ENCODE peak calls at places on chromosomes 7 and 10, in six cellular contexts. E, S, N, V, L and K are unnamed samples.

GRCh38 chr10:1536341-1536740 is 201.0 kb downstream of the ADARB2 start:
- DNase-seq in E (no peak), L (no peak), N (no peak), V (no peak), S (no peak), K (no peak)

GRCh38 chr10:21517134-21517982 is 8.1 kb downstream of the SKIDA1 start:
- DNase-seq in E (peak), N (no peak), S (no peak), L (peak), V (no peak), K (no peak)

GRCh38 chr10:25753776-25754175 is 180.3 kb upstream of the MYO3A start:
- DNase-seq in N (no peak), V (no peak), L (no peak), E (no peak), S (no peak), K (no peak)

GRCh38 chr7:98283127-98283886 is 1.8 kb downstream of the BRI3 start:
- DNase-seq in N (no peak), S (no peak), L (no peak), E (peak), V (no peak), K (no peak)

GRCh38 chr10:91312031-91312733 is 91.7 kb downstream of the PCGF5 start:
- DNase-seq in V (no peak), E (no peak), S (no peak), N (no peak), L (peak), K (no peak)

GRCh38 chr7:12504144-12504543 is 66.4 kb upstream of the SCIN start:
- DNase-seq in V (no peak), E (no peak), N (no peak), S (no peak), L (no peak), K (no peak)

GRCh38 chr10:14554843-14555205 is 219.9 kb downstream of the FAM107B start:
- DNase-seq in N (no peak), L (no peak), E (no peak), V (no peak), S (no peak), K (no peak)

GRCh38 chr7:130909881-130910672 is 176.1 kb upstream of the KLF14 start:
- DNase-seq in E (no peak), S (no peak), L (no peak), V (no peak), N (no peak), K (peak)

GRCh38 chr10:86329093-86329710 is 37.4 kb downstream of the GRID1 start:
- DNase-seq in L (no peak), S (no peak), V (no peak), E (peak), N (no peak), K (no peak)

GRCh38 chr10:31698169-31698890 is 230.3 kb downstream of the ARHGAP12 start:
- DNase-seq in N (no peak), E (no peak), L (no peak), V (no peak), S (no peak), K (no peak)

GRCh38 chr10:88163572-88163971 is 300.1 kb downstream of the PTEN start:
- DNase-seq in S (no peak), N (no peak), E (no peak), L (no peak), V (no peak), K (no peak)

GRCh38 chr7:73342645-73343044 is 14.7 kb downstream of the FKBP6 start:
- DNase-seq in N (no peak), S (peak), E (peak), L (no peak), V (peak), K (peak)

GRCh38 chr10:19168584-19168983 is 120.0 kb downstream of the MALRD1 start:
- DNase-seq in L (no peak), E (peak), V (peak), S (no peak), N (no peak), K (no peak)

GRCh38 chr7:142355328-142355727 is 97.5 kb upstream of the PRSS58 start:
- DNase-seq in L (no peak), N (no peak), S (no peak), V (no peak), E (no peak), K (no peak)

GRCh38 chr7:55546826-55547225 is 25.5 kb downstream of the VOPP1 start:
- DNase-seq in V (peak), N (no peak), S (peak), L (no peak), E (peak), K (peak)
- TF ChIP-seq SIN3A in V (no peak), N (no peak), S (peak), L (no peak), E (peak), K (no peak)

GRCh38 chr7:118949031-118949430 is 724.5 kb downstream of the ANKRD7 start:
- DNase-seq in E (no peak), L (no peak), V (no peak), N (no peak), S (no peak), K (no peak)
- TF ChIP-seq REST in E (no peak), L (no peak), V (no peak), N (no peak), S (no peak), K (no peak)

DNA sequence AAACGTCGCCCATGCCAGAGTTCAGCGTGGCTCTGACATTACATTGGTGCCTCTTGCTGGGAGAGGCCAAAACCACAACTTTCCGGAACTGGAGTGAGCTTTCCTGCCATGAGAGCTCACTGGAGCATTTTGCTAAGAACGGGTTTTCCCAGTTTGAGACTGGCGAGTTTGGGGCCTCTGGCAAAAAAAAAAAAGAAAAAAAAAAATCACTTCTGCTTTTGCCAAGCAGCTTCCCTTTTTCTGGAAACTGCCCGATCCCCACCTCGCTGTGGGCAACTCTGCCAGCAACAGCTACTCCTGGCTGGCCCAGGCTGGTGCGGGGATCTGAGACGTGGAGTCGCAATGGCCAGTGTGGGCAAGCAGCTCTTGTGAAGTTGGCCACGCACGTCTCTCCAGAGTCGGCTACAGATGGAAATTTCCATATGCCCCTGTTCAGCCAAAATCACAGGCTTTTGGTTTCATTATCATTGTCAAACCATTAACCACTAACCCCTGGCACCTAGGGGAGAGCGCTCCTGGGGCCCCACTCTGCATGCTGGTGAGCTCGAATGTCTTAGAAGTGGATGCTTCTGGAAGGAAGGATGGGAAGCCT is 25.7 kb downstream of the PRKAG2 start:
- DNase-seq in L (no peak), E (no peak), S (no peak), V (no peak), N (peak), K (no peak)
- H3K4me3 ChIP-seq in L (no peak), E (no peak), S (no peak), V (no peak), N (no peak), K (no peak)

DNA sequence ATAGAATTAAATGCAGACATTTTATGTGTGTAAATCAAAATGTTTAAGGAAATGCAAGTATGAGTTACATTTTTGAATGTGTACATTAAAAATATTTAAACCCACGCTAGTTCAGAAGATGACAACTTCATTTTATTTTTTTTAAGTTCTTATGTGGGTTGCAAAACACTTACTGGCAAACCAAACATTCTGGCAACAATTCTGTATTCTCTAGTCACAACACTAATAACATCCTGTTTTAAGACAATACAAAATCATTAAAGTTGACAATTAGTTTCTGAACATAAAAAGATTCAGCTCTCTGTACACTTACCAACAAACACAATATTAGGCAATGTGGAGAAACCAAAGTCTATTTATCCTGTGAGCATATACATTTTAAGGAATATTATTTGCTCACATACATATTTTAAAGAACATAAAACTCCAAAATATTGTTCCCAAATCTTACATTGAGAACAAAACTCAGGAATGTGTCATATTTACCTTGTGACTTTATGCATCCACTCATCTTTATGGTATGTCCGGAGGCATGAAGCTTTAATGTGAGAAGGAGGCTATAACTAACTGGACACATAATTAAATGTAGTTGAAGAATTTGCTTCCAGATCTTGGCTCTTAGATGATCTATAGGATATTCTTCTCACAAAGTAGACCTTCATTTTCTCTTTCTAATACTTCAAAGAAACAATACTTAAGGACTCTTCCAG is 134.7 kb downstream of the DGKB start:
- DNase-seq in N (no peak), S (no peak), L (no peak), E (no peak), V (no peak), K (no peak)
- TF ChIP-seq SIN3A in N (no peak), S (no peak), L (no peak), E (no peak), V (no peak), K (no peak)

DNA sequence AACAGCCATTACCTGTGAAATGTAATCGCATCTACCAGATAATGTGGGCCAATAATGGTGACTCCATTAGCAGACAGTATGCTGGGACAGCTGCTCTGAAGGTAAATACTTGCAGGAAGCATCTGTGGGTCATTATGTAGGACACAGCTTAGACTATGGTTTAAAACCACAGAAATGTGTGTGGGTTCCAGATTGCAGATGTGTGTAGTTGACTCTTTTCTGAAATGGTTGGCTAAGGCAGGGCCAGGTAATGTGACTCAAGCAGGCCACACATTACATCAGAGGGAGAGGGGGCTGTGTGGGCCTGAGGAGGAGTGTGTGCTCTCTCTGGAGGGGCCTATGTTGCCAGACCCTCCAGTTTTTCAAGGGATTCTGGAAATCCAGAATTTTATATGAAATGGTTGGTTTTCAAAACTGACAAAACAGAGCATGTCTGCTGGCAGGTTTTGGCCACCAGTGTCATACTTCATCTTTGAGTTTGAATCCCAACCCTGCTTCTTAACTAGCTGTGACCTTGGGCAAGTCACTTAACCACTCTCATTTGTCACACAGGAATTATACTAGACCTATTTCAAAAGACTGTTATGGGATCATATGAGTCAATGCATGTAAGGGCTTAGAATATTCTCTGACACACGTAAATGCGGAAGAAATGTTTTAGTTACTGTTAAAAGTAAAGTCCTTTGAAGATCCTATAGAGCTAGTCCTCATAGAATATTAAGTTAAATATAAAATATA is 64.5 kb downstream of the MCMBP start:
- DNase-seq in S (no peak), N (no peak), V (no peak), E (no peak), L (no peak), K (no peak)
- TF ChIP-seq REST in S (no peak), N (no peak), V (no peak), E (no peak), L (no peak), K (no peak)

GRCh38 chr7:151410405-151411390 is 860 bp upstream of the WDR86 start:
- DNase-seq in N (no peak), L (no peak), V (no peak), E (peak), S (no peak), K (no peak)

GRCh38 chr7:151411551-151411950 is 1.7 kb upstream of the WDR86 start:
- DNase-seq in E (peak), S (no peak), L (peak), N (no peak), V (no peak), K (no peak)

GRCh38 chr7:151408498-151408838 is 1.4 kb downstream of the WDR86 start:
- DNase-seq in N (no peak), S (no peak), V (no peak), E (no peak), L (no peak), K (no peak)

GRCh38 chr7:151408839-151409554 is 841 bp downstream of the WDR86 start:
- DNase-seq in E (peak), V (peak), S (no peak), N (peak), L (no peak), K (no peak)

DNA sequence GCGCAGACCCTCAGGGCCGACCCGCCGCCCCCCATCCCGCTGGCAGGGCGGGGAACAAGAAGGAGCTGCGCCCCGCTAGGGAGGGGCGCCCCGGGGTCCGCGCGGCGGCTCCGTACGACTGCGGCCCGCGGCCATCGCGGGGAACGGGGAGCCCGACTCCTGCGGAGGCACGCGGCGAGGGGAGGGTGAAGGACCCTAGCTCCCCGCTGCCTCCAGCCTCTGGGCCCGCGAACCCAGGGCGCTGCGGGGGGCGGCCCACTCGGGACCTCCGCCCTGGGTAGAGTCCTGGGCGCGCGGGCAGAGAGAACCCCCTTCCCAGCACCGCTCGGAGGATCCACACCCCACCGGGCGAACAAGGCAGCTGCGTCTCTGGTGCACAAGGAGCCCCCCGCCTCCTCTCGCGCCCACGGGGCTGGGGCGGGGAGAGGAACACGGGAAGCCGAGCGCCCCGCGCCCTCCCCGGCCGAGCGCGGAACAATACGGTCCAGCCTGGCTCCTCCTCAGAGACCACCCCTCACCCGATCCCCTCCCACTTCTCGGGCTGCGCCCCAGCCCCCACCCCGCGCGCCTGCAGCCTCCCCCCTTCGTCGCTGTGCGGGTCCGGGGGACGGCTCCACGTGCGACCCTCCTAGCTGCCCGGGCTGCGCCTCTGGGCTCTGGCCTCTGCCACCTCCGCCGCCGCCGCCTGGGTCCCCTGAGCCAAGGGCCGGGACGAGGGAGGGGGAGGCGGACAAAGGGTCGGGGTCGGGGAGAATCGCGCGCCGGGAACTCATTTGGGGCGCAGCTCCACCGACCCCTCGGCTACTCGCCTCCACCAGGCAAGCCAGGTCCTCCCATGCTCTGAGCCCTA is at the start of gene WDR86:
- DNase-seq in S (no peak), L (no peak), V (no peak), E (peak), N (no peak), K (no peak)
- H3K4me3 ChIP-seq in S (no peak), L (no peak), V (peak), E (peak), N (no peak), K (peak)

GRCh38 chr7:150943453-150943814 is 34.7 kb downstream of the KCNH2 start:
- DNase-seq in V (no peak), E (no peak), L (no peak), N (no peak), S (no peak), K (no peak)
- TF ChIP-seq SIN3A in V (no peak), E (no peak), L (no peak), N (no peak), S (no peak), K (no peak)

DNA sequence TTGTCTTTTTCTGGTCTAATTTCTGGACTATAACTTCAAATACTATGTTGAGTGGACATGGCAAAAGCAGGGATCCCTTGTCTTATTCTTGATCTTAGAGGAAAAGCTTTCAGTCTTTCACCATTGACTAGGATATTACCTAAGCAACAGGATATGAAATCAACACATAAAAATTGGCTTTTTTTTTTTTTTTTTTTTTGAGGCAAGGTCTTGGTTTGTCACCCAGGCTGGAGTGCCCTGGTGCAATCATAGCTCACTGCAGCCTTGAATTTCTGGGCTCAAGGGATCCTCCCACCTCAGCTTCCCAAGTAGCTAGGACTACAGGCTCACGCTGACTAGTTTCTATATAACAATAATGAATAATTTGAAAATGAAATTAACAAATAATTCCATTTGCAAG is 90.8 kb downstream of the JMJD1C start:
- DNase-seq in V (no peak), L (no peak), E (no peak), N (no peak), S (no peak), K (no peak)
- TF ChIP-seq REST in V (no peak), L (no peak), E (no peak), N (no peak), S (no peak), K (no peak)

DNA sequence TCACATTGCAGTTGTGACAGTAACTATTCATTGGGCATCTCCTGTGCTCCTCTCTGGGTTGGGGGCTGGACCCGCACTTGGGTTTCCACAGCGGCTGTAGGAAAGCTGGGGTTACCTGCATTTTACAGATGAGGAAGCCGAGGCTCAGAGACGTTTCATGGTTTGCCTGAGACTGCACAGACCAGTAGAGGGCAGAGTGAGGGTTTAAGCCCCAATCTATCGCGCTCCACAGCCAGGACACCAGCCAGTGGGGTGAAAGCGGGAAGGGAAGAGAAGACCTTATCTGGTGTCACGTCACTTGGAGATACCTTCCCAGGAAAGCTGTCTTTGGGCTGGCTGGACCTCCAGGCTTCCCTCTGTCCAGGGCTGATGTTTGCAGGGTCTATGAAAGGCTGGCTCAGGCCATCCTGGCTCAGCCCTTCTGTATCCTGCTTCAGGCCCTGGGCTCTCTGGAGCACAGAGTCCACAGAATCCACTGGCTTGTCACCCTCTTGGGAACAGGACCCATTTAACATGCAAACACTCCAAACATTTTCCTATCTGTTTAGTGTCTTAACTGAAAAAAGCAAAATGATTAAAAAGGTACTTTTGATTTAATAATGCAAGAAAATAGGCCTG is 167.7 kb downstream of the EMX2 start:
- DNase-seq in L (peak), S (no peak), E (no peak), V (no peak), N (no peak), K (no peak)
- H3K4me3 ChIP-seq in L (no peak), S (no peak), E (no peak), V (no peak), N (no peak), K (no peak)